ENCODE peak calls at places on chromosomes 13 and 19, in six cellular contexts. E, M, N, A, V and Q are unnamed samples.

GRCh38 chr13:38530492-38530891 is 156.4 kb upstream of the FREM2 start:
- DNase-seq in A (peak; percentile 29), N (no peak), V (peak; percentile 31), E (no peak), M (no peak), Q (peak; percentile 2)

GRCh38 chr19:43634516-43634876 is 5.2 kb downstream of the CADM4 start:
- DNase-seq in M (no peak), N (no peak), V (no peak), A (no peak), E (no peak), Q (no peak)

GRCh38 chr13:46992383-46992952 is 95.6 kb upstream of the HTR2A start:
- DNase-seq in M (no peak), V (peak; percentile 40), N (no peak), E (peak; percentile 16), A (peak; percentile 5), Q (no peak)

GRCh38 chr13:42720116-42720857 is 61.1 kb upstream of the FAM216B start:
- DNase-seq in V (peak; percentile 99), M (no peak), E (peak; percentile 60), A (no peak), N (peak; percentile 91), Q (peak; percentile 82)

GRCh38 chr19:9308091-9308490 is 1.5 kb downstream of the ZNF699 start:
- DNase-seq in M (no peak), V (no peak), A (no peak), N (no peak), E (no peak), Q (no peak)

GRCh38 chr13:74329978-74330377 is 195.8 kb upstream of the KLF12 start:
- DNase-seq in N (no peak), A (no peak), M (no peak), E (no peak), V (no peak), Q (no peak)

GRCh38 chr13:32746474-32746873 is 160.2 kb downstream of the PDS5B start:
- DNase-seq in A (no peak), E (no peak), M (no peak), N (no peak), V (no peak), Q (no peak)

GRCh38 chr13:97262058-97262457 is 39.9 kb downstream of the MBNL2 start:
- DNase-seq in N (no peak), E (no peak), M (no peak), A (no peak), V (no peak), Q (no peak)

GRCh38 chr19:51821921-51822716 is 27.2 kb downstream of the FPR3 start:
- DNase-seq in V (peak; percentile 70), A (no peak), N (no peak), M (no peak), E (no peak), Q (no peak)

GRCh38 chr13:40063743-40064142 is 408.3 kb downstream of the COG6 start:
- DNase-seq in E (no peak), M (no peak), V (no peak), N (no peak), A (no peak), Q (no peak)

GRCh38 chr13:105345116-105345515 is 1190.3 kb downstream of the EFNB2 start:
- DNase-seq in E (no peak), A (no peak), N (no peak), V (no peak), M (no peak), Q (no peak)

GRCh38 chr13:41199061-41199460 is 4.7 kb upstream of the KBTBD7 start:
- DNase-seq in A (no peak), M (no peak), E (no peak), N (no peak), V (no peak), Q (no peak)

GRCh38 chr13:103510007-103510406 is 443.8 kb upstream of the SLC10A2 start:
- DNase-seq in A (no peak), M (no peak), V (no peak), N (no peak), E (no peak), Q (no peak)

GRCh38 chr13:111187879-111188643 is 73.0 kb downstream of the ARHGEF7 start:
- DNase-seq in M (no peak), A (peak; percentile 47), N (peak; percentile 20), V (peak; percentile 43), E (no peak), Q (no peak)

GRCh38 chr13:48950507-48950886 is 25.2 kb upstream of the FNDC3A start:
- DNase-seq in V (no peak), A (no peak), N (no peak), E (peak; percentile 15), M (no peak), Q (no peak)

GRCh38 chr19:33052352-33052972 is 12.2 kb downstream of the RHPN2 start:
- DNase-seq in N (no peak), A (no peak), V (peak; percentile 65), M (no peak), E (no peak), Q (no peak)

GRCh38 chr19:54315956-54316355 is 3.0 kb upstream of the LILRA5 start:
- DNase-seq in N (no peak), V (no peak), M (no peak), E (no peak), A (no peak), Q (no peak)

GRCh38 chr19:16066611-16067104 is 9.6 kb upstream of the TPM4 start:
- DNase-seq in M (peak; percentile 74), E (peak; percentile 80), N (no peak), A (no peak), V (peak; percentile 80), Q (peak; percentile 42)

GRCh38 chr19:29263305-29264080 is 50.5 kb upstream of the UQCRFS1 start:
- DNase-seq in N (no peak), A (peak; percentile 68), E (no peak), M (no peak), V (peak; percentile 47), Q (peak; percentile 7)

GRCh38 chr19:15137777-15138176 is 30.6 kb downstream of the SYDE1 start:
- DNase-seq in M (no peak), V (no peak), N (no peak), E (no peak), A (no peak), Q (no peak)

GRCh38 chr13:79051472-79051871 is 354.6 kb downstream of the RBM26 start:
- DNase-seq in A (no peak), E (no peak), M (no peak), N (no peak), V (no peak), Q (no peak)

DNA sequence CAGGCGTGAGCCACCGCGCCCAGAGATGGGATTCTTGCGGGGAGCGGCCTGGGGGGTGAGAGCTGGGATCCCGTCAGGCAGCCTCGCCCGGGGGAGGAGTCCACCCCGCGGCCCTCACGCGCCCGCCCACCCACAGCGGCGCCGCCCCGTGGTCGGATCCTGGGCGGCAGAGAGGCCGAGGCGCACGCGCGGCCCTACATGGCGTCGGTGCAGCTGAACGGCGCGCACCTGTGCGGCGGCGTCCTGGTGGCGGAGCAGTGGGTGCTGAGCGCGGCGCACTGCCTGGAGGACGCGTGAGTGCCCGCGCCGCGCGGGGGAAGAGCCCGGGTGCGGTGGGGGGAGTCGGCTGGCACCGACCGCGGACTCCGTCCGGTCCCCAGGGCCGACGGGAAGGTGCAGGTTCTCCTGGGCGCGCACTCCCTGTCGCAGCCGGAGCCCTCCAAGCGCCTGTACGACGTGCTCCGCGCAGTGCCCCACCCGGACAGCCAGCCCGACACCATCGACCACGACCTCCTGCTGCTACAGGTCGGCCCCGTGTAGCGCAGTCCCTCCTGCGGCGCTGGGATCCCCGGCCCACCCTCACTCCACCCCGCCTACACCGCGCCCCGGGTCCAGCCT is 1.1 kb downstream of the CFD start:
- DNase-seq in V (peak; percentile 79), A (peak; percentile 71), E (peak; percentile 73), M (peak; percentile 84), N (peak; percentile 50), Q (no peak)
- TF ChIP-seq CTCF in V (no peak), A (peak; percentile 18), E (no peak), M (no peak), N (no peak), Q (no peak)

DNA sequence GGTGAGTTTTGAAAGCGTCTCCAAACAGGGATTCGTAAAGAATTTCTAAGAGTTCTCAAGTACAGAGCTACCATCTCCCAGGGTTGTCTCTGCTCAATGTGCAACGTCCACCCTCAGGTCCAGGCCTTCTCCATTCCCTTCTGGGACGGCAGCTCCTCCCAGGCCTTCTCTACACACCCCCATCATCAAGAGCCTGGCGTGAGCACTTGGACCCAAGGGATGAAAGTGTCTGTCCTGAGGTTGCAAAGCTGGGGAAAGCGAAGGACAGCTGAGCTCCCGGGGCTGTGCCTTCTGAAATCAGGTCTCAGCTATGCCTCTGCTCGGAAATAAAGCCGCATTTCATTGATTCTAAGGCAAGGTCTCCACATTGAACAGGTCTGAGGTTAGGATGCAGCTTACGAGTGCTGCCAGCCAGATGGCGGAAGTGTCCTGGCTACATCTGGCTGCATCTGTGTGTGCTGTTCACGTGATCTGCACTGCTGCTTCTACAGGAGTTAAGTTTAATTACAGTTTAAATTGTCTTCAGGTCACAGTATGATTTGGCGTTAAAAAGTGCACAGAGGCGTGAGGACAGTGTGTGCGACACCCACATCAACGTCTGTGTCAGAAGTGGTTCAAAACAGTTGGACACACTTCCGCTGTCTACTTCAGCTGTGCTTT is 27.0 kb upstream of the MIER2 start:
- DNase-seq in E (no peak), M (no peak), N (no peak), A (no peak), V (no peak), Q (no peak)
- H3K4me3 ChIP-seq in E (no peak overlapping the region), M (no peak overlapping the region), N (no peak overlapping the region), A (no peak overlapping the region), V (no peak overlapping the region), Q (no peak overlapping the region)

DNA sequence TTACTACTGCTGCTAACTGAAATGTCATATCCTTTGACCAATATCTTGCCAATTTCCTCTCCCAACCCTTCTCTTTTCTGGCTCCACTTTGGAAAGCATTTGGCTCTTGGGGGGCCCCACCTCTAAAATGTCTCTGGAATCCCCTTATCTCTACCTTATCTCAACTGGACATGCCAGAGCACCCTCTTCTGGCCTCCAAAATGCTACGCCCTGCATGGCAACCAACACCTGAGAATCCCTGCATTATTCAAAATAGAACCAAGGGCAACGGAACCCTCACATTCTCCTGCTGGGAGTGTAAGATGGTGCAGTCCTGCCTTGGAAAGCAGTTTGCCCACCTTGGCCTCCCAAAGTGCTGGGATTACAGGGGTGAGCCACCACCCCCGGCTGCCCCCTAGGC is 35.3 kb downstream of the CERS4 start:
- DNase-seq in N (no peak), E (no peak), A (no peak), V (no peak), M (no peak), Q (no peak)
- TF ChIP-seq CTCF in N (no peak), E (no peak), A (no peak), V (no peak), M (no peak), Q (no peak)

DNA sequence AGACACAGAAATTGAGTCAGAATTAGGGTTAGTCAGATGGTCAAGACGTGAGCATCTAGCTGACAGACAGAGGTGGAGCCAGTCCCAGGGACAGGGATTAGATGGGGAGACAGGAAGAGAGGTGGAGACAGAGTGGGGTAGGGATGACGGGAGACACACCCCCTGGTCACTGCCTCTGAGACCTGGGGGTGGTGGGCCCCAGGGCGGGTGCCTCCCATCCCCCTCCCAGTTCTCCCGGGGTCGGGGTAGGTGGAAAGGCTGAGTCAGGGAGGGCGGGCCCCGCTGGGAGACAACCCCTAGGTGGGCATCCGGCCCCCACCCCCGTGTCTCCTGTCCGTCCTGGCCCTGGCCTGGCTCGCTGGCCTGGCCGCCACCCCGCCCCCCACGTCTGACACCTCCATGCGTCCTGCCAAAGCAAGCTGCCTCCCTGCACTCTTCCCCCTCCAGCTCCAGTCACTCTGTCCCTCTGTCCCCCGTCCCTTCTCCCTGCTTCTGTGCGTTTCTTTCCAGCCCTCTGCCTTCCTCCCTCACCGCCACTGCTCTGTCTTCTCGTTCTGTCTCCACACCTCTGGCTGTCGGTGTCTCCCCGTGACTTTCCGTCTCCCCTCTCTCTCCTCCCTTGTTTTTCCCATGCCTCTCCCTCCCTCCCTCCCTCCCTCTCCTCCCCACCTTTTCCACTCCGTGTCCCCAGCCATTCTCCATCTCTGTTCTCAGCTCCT is 15.1 kb downstream of the CCDC97 start:
- DNase-seq in N (no peak), M (peak; percentile 89), V (peak; percentile 84), E (no peak), A (peak; percentile 65), Q (no peak)
- H3K4me3 ChIP-seq in N (peak overlapping the region; percentile 12), M (peak overlapping the region; percentile 41), V (peak overlapping the region; percentile 32), E (no peak overlapping the region), A (no peak overlapping the region), Q (no peak overlapping the region)